ENCODE peak calls at places on chromosomes 4 and X, in five cellular contexts. I is stimulated activated CD8-positive, alpha-beta memory T cell treated with anti-CD3 and anti-CD28 coated beads, Interleukin-12 subunit alpha, Interleukin-12 subunit beta, amount 100 ng/mL, for 4 hours; H is T-helper 1 cell; O is esophagus squamous epithelium; M is HS-5. K is an unnamed sample.

GRCh38 chr4:118772149-118773081 is 63.5 kb downstream of the SEC24D start:
- DNase-seq in I (no peak), H (no peak), O (no peak), M (no peak), K (no peak)

GRCh38 chr4:40038972-40039371 is 17.7 kb upstream of the N4BP2 start:
- DNase-seq in I (no peak), H (no peak), O (no peak), M (peak), K (no peak)

GRCh38 chr4:77777135-77777777 is 41.9 kb downstream of the CNOT6L start:
- DNase-seq in I (no peak), H (no peak), O (no peak), M (no peak), K (no peak)

GRCh38 chrX:39915081-39915480 is 182.7 kb downstream of the BCOR start:
- DNase-seq in I (no peak), H (no peak), O (no peak), M (no peak), K (no peak)

GRCh38 chr4:52317981-52318380 is 266.9 kb downstream of the SPATA18 start:
- DNase-seq in I (no peak), H (no peak), O (no peak), M (no peak), K (no peak)

GRCh38 chr4:184167576-184167975 is 50.1 kb downstream of the ENPP6 start:
- DNase-seq in I (no peak), H (no peak), O (no peak), M (no peak), K (no peak)

GRCh38 chr4:155543126-155543765 is 123.4 kb upstream of the GUCY1A1 start:
- DNase-seq in I (no peak), H (no peak), O (no peak), M (peak), K (no peak)

GRCh38 chr4:29581469-29581868 is 1138.7 kb upstream of the PCDH7 start:
- DNase-seq in I (no peak), H (no peak), O (no peak), M (no peak), K (no peak)

GRCh38 chrX:136310411-136310810 is 9.6 kb downstream of the ADGRG4 start:
- DNase-seq in I (no peak), H (no peak), O (no peak), M (no peak), K (no peak)

GRCh38 chr4:87354168-87355102 is 31.8 kb upstream of the HSD17B13 start:
- DNase-seq in I (no peak), H (no peak), O (no peak), M (no peak), K (no peak)

GRCh38 chr4:121510260-121510942 is 129.6 kb upstream of the QRFPR start:
- DNase-seq in I (no peak), H (no peak), O (no peak), M (no peak), K (no peak)

GRCh38 chr4:2799971-2800690 is 7.2 kb downstream of the SH3BP2 start:
- DNase-seq in I (no peak), H (no peak), O (no peak), M (no peak), K (no peak)

GRCh38 chrX:40166582-40166981 is 68.8 kb upstream of the BCOR start:
- DNase-seq in I (no peak), H (no peak), O (no peak), M (no peak), K (no peak)

GRCh38 chr4:149223659-149224058 is 592.0 kb downstream of the IQCM start:
- DNase-seq in I (no peak), H (no peak), O (no peak), M (peak), K (no peak)

GRCh38 chr4:110132822-110133719 is 65.3 kb downstream of the ELOVL6 start:
- DNase-seq in I (no peak), H (no peak), O (no peak), M (no peak), K (no peak)

GRCh38 chr4:157172011-157172410 is 48.5 kb upstream of the GRIA2 start:
- DNase-seq in I (no peak), H (no peak), O (no peak), M (peak), K (no peak)

GRCh38 chr4:144868309-144868708 is 222.4 kb downstream of the HHIP start:
- DNase-seq in I (no peak), H (no peak), O (no peak), M (no peak), K (no peak)

GRCh38 chr4:22129454-22130075 is 181.0 kb upstream of the KCNIP4 start:
- DNase-seq in I (no peak), H (no peak), O (no peak), M (no peak), K (no peak)

GRCh38 chrX:153537526-153538295 is 20.3 kb downstream of the ATP2B3 start:
- DNase-seq in I (no peak), H (no peak), O (no peak), M (no peak), K (no peak)

K was measured in coronary artery.